ENCODE peak calls at places on chromosomes 3 and 15, in five cellular contexts. Z, X, W, J and I are unnamed samples.
A peak's percentile ranks its signal among the peaks of the same experiment; 100 is the strongest.

GRCh38 chr3:188362405-188362831 is 208.5 kb downstream of the LPP start:
- DNase-seq in W (no peak), Z (peak; percentile 90), J (peak; percentile 72), X (peak; percentile 39), I (no peak)

GRCh38 chr3:136343873-136344281 is 93.7 kb downstream of the PCCB start:
- DNase-seq in Z (peak; percentile 97), X (peak; percentile 78), J (peak; percentile 92), W (no peak), I (peak; percentile 82)

GRCh38 chr3:106299300-106300098 is 430.7 kb upstream of the CBLB start:
- DNase-seq in Z (peak; percentile 64), X (no peak), J (peak; percentile 80), W (no peak), I (no peak)

GRCh38 chr15:99450896-99451358 is 114.9 kb upstream of the MEF2A start:
- DNase-seq in Z (peak; percentile 72), J (peak; percentile 27), W (no peak), X (peak; percentile 88), I (peak; percentile 27)

GRCh38 chr15:100095896-100096600 is 245.7 kb downstream of the ADAMTS17 start:
- DNase-seq in W (no peak), J (no peak), Z (no peak), X (no peak), I (no peak)

GRCh38 chr3:13211605-13212210 is 138.5 kb upstream of the IQSEC1 start:
- DNase-seq in Z (no peak), W (no peak), X (no peak), J (no peak), I (no peak)

GRCh38 chr3:39869890-39870289 is 60.5 kb downstream of the MYRIP start:
- DNase-seq in Z (no peak), J (no peak), X (no peak), W (peak; percentile 30), I (no peak)

GRCh38 chr15:81003023-81003350 is 2.3 kb downstream of the TLNRD1 start:
- DNase-seq in Z (no peak), X (no peak), J (no peak), W (no peak), I (no peak)

GRCh38 chr3:163438760-163439159 is 1639.5 kb downstream of the SI start:
- DNase-seq in Z (peak; percentile 0), J (no peak), X (no peak), W (no peak), I (no peak)

GRCh38 chr3:66139415-66139814 is 81.4 kb upstream of the SLC25A26 start:
- DNase-seq in J (no peak), X (no peak), Z (no peak), W (no peak), I (no peak)

GRCh38 chr3:135736740-135737139 is 228.8 kb upstream of the PPP2R3A start:
- DNase-seq in W (peak; percentile 97), X (no peak), Z (no peak), J (peak; percentile 40), I (no peak)

GRCh38 chr3:48268381-48268935 is 27.6 kb downstream of the ZNF589 start:
- DNase-seq in W (no peak), Z (no peak), X (no peak), J (no peak), I (no peak)

GRCh38 chr3:164452707-164453106 is 625.6 kb downstream of the SI start:
- DNase-seq in W (no peak), X (no peak), J (peak; percentile 52), Z (peak; percentile 10), I (no peak)

GRCh38 chr3:155675094-155675493 is 69.8 kb downstream of the PLCH1 start:
- DNase-seq in W (no peak), J (no peak), X (no peak), Z (no peak), I (no peak)

GRCh38 chr3:100880072-100880471 is 113.1 kb downstream of the ABI3BP start:
- DNase-seq in W (no peak), Z (no peak), J (peak; percentile 46), X (no peak), I (peak; percentile 27)

DNA sequence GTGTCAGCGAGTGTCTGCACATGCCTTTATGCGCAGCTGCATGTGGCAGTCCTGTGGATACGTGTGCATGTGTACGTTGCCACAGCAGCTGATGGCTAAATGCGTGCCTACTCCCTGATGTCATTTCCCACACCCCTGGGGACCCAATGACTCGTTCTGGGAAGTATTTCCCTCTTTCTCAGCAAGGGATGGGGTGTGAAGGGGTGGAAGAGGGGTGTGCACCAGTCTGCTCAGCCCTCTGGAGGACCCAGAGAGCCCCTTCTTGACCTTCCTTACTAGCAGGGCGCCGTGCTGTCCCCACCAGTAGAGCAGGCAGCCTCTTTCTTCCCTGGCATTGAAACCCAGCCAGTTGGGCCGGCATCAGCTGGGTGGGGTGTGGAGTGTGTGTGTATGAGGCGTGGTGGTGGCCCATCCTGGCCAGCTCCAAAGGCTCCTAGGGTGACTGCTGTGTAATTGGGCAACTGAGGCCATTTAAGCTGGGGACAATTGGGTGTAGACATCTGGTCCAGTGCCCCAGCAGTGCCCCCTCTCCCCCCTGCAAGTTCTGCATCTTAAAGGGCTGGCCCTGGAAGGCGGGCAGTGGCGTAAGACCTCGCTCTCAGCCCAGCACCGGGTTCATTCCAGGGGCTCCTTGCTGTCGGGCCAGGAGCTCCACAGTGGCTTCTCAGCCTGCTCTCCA is 19.2 kb downstream of the SNX33 start:
- DNase-seq in W (no peak), X (peak; percentile 70), J (peak; percentile 98), Z (peak; percentile 99), I (peak; percentile 76)
- H3K4me3 ChIP-seq in W (no peak overlapping the region), X (no peak overlapping the region), J (no peak overlapping the region), Z (no peak overlapping the region), I (no peak overlapping the region)

GRCh38 chr3:149333518-149333859 is at the start of gene TM4SF18:
- DNase-seq in W (peak; percentile 29), J (no peak), Z (peak; percentile 24), X (no peak), I (no peak)
- H3K4me3 ChIP-seq in W (no peak within 1 kb of the TSS), J (no peak within 1 kb of the TSS), Z (no peak within 1 kb of the TSS), X (peak within 1 kb of the TSS; percentile 6), I (peak within 1 kb of the TSS; percentile 13)

DNA sequence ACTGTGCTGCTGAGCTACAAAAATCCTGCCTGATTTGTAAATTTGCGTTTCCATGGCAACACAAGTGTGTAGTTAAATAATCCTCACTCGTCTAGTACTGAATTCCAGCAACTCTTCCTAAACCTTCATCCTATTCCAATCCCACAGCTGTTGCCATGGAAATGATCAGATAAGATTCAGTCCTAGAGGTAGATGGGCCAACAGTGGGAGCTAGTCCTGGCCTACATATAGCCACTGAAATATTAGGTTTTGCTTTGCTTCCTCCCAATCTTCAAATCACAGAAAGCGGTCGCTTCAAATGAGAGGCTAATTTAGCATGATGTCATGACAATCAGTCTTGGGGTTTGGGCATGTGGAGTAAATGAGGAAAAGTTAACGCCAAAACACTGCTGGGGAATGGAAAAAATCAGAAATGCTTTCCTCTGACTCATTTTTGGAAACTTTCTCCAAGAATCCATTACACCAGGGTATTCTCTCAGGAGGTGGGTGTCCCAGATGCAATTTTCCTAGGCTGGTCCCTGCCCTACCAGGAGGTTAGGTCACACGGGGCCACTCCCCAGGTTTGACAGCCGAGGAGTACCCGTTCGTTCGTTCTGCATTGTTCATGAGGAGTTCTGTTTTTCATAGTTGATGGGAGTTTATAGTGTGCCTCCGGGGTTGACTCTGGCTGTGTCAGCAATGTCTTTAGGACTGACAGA is 159.2 kb upstream of the SLCO3A1 start:
- DNase-seq in W (peak; percentile 13), Z (no peak), J (peak; percentile 93), X (peak; percentile 57), I (peak; percentile 47)
- H3K4me3 ChIP-seq in W (no peak overlapping the region), Z (no peak overlapping the region), J (peak overlapping the region; percentile 51), X (peak overlapping the region; percentile 17), I (peak overlapping the region; percentile 21)

GRCh38 chr15:44264148-44264547 is 24.4 kb upstream of the GOLM2 start:
- DNase-seq in W (no peak), Z (no peak), J (no peak), X (no peak), I (no peak)

GRCh38 chr15:44265757-44266156 is 22.8 kb upstream of the GOLM2 start:
- DNase-seq in X (no peak), J (no peak), W (no peak), Z (peak; percentile 13), I (no peak)

GRCh38 chr15:44261007-44261706 is 27.4 kb upstream of the GOLM2 start:
- DNase-seq in W (peak; percentile 84), Z (no peak), X (no peak), J (no peak), I (no peak)
- H3K4me3 ChIP-seq in W (no peak overlapping the region), Z (no peak overlapping the region), X (no peak overlapping the region), J (no peak overlapping the region), I (no peak overlapping the region)

GRCh38 chr3:152319256-152319655 is 50.5 kb downstream of the MBNL1 start:
- DNase-seq in X (no peak), Z (no peak), W (no peak), J (no peak), I (no peak)

GRCh38 chr3:152317184-152317583 is 48.5 kb downstream of the MBNL1 start:
- DNase-seq in J (no peak), Z (no peak), X (no peak), W (no peak), I (no peak)

GRCh38 chr3:152318512-152318911 is 49.8 kb downstream of the MBNL1 start:
- DNase-seq in W (no peak), Z (no peak), J (no peak), X (no peak), I (no peak)

GRCh38 chr3:152316318-152316717 is 47.6 kb downstream of the MBNL1 start:
- DNase-seq in Z (no peak), W (no peak), X (no peak), J (no peak), I (no peak)

DNA sequence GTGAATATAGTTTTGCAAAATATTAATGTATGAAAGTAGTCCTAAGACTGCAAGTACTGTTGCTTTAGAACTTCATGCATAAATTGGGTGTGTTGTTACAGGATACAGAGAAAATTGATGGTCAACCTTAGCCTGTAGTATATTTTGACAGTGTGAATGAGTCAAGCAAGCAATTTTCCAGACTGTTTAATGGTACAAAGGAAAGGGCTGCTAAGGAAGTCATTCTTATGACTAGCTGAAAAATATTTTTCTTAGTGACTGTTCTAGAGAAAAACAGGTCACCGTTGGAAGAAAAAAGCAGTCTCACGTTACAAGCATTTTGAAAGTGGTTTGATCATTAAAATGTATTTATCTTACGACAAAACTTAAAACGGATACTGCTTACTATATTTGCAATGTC is 49.2 kb downstream of the MBNL1 start:
- DNase-seq in Z (peak; percentile 65), J (peak; percentile 47), X (no peak), W (no peak), I (no peak)
- H3K4me3 ChIP-seq in Z (no peak overlapping the region), J (no peak overlapping the region), X (no peak overlapping the region), W (no peak overlapping the region), I (peak overlapping the region; percentile 8)

DNA sequence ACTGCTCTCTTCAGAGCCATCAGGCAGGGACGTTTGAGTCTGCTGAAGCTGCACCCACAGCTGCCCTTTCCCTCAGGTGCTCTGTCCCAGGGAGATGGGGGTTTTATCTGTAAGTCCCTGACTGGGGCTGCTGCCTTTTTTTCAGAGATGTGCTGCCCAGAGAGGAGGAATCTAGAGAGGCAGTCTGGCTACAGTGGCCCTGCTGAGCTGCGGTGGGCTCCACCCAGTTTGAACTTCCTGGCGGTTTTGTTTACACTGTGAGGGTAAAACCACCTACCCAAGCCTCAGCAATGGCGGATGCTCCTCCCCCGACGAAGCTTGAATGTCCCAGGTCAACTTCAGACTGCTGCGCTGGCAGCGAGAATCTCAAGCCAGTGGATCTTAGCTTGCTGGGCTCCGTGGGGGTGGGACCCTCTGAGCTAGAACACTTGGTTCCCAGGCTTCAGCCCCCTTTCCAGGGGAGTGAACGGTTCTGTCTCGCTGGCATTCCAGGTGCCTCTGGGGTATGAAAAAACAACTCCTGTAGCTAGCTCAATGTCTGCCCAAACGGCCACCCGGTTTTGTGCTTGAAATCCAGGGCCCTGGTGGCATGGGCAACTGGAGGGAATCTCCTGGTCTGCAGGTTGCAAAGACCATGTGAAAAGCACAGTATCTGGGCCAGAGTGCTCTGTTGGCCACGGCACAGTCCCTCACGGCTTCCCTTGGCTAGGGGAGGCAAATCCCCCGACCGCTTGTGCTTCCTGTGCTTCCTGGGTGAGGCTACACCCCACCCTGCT is 21.1 kb upstream of the ST6GAL1 start:
- DNase-seq in J (no peak), X (no peak), Z (peak; percentile 58), W (peak; percentile 63), I (no peak)
- H3K4me3 ChIP-seq in J (no peak overlapping the region), X (no peak overlapping the region), Z (no peak overlapping the region), W (no peak overlapping the region), I (no peak overlapping the region)

GRCh38 chr15:59339252-59339672 is 33.4 kb downstream of the MYO1E start:
- DNase-seq in X (no peak), W (no peak), Z (peak; percentile 85), J (peak; percentile 49), I (no peak)
- H3K4me3 ChIP-seq in X (no peak overlapping the region), W (no peak overlapping the region), Z (no peak overlapping the region), J (no peak overlapping the region), I (no peak overlapping the region)